ENCODE peak calls at places on chromosomes 6 and 20, in five cellular contexts. P is T1000, L is dorsolateral prefrontal cortex, K is dermis microvascular lymphatic vessel endothelial cell, I is heart right ventricle. W is an unnamed sample.

GRCh38 chr6:113458368-113459010 is 398.7 kb upstream of the MARCKS start:
- DNase-seq in L (no peak), K (peak; percentile 67), I (no peak), P (no peak), W (no peak)

GRCh38 chr6:2077826-2078225 is 167.6 kb downstream of the GMDS start:
- DNase-seq in K (peak; percentile 53), L (no peak), P (no peak), I (no peak), W (no peak)

GRCh38 chr20:57397004-57397692 is 6.0 kb downstream of the RBM38 start:
- DNase-seq in K (no peak), L (no peak), I (no peak), P (no peak), W (no peak)

GRCh38 chr6:30782425-30783014 is 38.2 kb upstream of the IER3 start:
- DNase-seq in L (no peak), P (no peak), K (no peak), I (no peak), W (no peak)

GRCh38 chr6:17908831-17909230 is 78.6 kb downstream of the KIF13A start:
- DNase-seq in K (no peak), P (no peak), I (no peak), L (no peak), W (no peak)

GRCh38 chr20:44938637-44939036 is 21.6 kb downstream of the TOMM34 start:
- DNase-seq in P (no peak), K (no peak), I (no peak), L (no peak), W (no peak)

GRCh38 chr20:21515300-21516179 is 1.7 kb upstream of the NKX2-2 start:
- DNase-seq in P (no peak), L (no peak), I (no peak), K (no peak), W (peak; percentile 43)

GRCh38 chr6:27213544-27214125 is 33.9 kb upstream of the PRSS16 start:
- DNase-seq in K (no peak), I (no peak), P (no peak), L (no peak), W (no peak)

GRCh38 chr20:8200220-8200619 is 68.2 kb downstream of the PLCB1 start:
- DNase-seq in L (no peak), I (no peak), P (no peak), K (no peak), W (no peak)

GRCh38 chr6:19013011-19013410 is 625.9 kb downstream of the RNF144B start:
- DNase-seq in P (no peak), K (no peak), L (no peak), I (no peak), W (no peak)

GRCh38 chr6:116412270-116412669 is 41.5 kb downstream of the DSE start:
- DNase-seq in P (no peak), L (no peak), I (no peak), K (no peak), W (no peak)

GRCh38 chr20:53413188-53413631 is 180.4 kb downstream of the ZNF217 start:
- DNase-seq in I (no peak), L (no peak), P (no peak), K (no peak), W (no peak)

GRCh38 chr20:6623989-6624388 is 143.5 kb upstream of the BMP2 start:
- DNase-seq in P (no peak), K (no peak), I (no peak), L (no peak), W (no peak)

GRCh38 chr6:44011350-44011925 is 115.8 kb downstream of the MRPL14 start:
- DNase-seq in L (no peak), K (no peak), I (no peak), P (no peak), W (no peak)

GRCh38 chr6:68279793-68280557 is 355.1 kb upstream of the ADGRB3 start:
- DNase-seq in L (no peak), K (no peak), I (no peak), P (peak; percentile 30), W (no peak)

GRCh38 chr6:56699066-56699654 is 56.5 kb upstream of the DST start:
- DNase-seq in K (no peak), I (no peak), P (no peak), L (no peak), W (peak; percentile 27)

GRCh38 chr6:161238076-161238869 is 35.6 kb downstream of the AGPAT4 start:
- DNase-seq in P (no peak), I (no peak), L (peak; percentile 10), K (no peak), W (no peak)

GRCh38 chr6:37368961-37369320 is 15.2 kb downstream of the RNF8 start:
- DNase-seq in L (no peak), K (no peak), I (no peak), P (no peak), W (no peak)

GRCh38 chr6:131519670-131520436 is 53.2 kb upstream of the ARG1 start:
- DNase-seq in I (no peak), L (peak; percentile 36), P (no peak), K (peak; percentile 28), W (no peak)

GRCh38 chr6:23181301-23182110 is 612.1 kb downstream of the HDGFL1 start:
- DNase-seq in K (no peak), P (no peak), I (no peak), L (no peak), W (no peak)

GRCh38 chr6:157236040-157236725 is 87.1 kb downstream of the TMEM242 start:
- DNase-seq in L (no peak), P (no peak), I (no peak), K (no peak), W (no peak)

GRCh38 chr20:1734269-1734858 is 76.8 kb upstream of the SIRPG start:
- DNase-seq in I (no peak), K (peak; percentile 29), L (no peak), P (no peak), W (peak; percentile 51)

GRCh38 chr6:169723991-169724553 is at the start of gene PHF10:
- DNase-seq in L (no peak), I (peak; percentile 17), P (no peak), K (no peak), W (peak; percentile 91)

GRCh38 chr6:148457137-148457842 is 114.7 kb downstream of the SASH1 start:
- DNase-seq in L (no peak), K (no peak), P (no peak), I (no peak), W (no peak)

GRCh38 chr20:50020283-50020682 is 37.5 kb downstream of the SNAI1 start:
- DNase-seq in K (no peak), I (no peak), L (no peak), P (no peak), W (no peak)

GRCh38 chr20:24959591-24960301 is 10.7 kb downstream of the CST7 start:
- DNase-seq in P (no peak), K (no peak), I (no peak), L (no peak), W (no peak)

GRCh38 chr6:36914227-36914794 is 28.6 kb downstream of the C6orf89 start:
- DNase-seq in L (no peak), P (no peak), I (no peak), K (peak; percentile 46), W (no peak)

W was measured in frontal cortex.